ENCODE peak calls at places on chromosomes 16 and 17, in seven cellular contexts. X, L, G, R, V, T and J are unnamed samples.

GRCh38 chr16:54171855-54172537 is 114.6 kb downstream of the IRX3 start:
- DNase-seq in T (no peak), R (peak; percentile 50), L (no peak), X (peak; percentile 19), G (peak; percentile 45), V (peak; percentile 19), J (no peak)

GRCh38 chr17:46851029-46851741 is at the start of gene WNT9B:
- DNase-seq in T (peak; percentile 90), L (no peak), R (peak; percentile 90), X (peak; percentile 56), V (no peak), G (peak; percentile 85), J (no peak)

GRCh38 chr17:45873728-45874127 is 20.6 kb upstream of the MAPT start:
- DNase-seq in R (no peak), L (no peak), G (no peak), X (no peak), T (peak; percentile 63), V (peak; percentile 34), J (no peak)

GRCh38 chr16:82584553-82585152 is 42.1 kb upstream of the CDH13 start:
- DNase-seq in T (no peak), X (peak; percentile 30), L (no peak), R (no peak), G (no peak), V (no peak), J (no peak)

GRCh38 chr16:21611546-21612384 is 12.4 kb downstream of the METTL9 start:
- DNase-seq in L (no peak), G (no peak), V (peak; percentile 23), X (no peak), T (no peak), R (no peak), J (no peak)

GRCh38 chr17:48603959-48604769 is 622 bp downstream of the HOXB6 start:
- DNase-seq in V (peak; percentile 79), T (no peak), L (peak; percentile 69), R (peak; percentile 40), X (peak; percentile 73), G (peak; percentile 69), J (no peak)

GRCh38 chr16:81469710-81470481 is 25.3 kb downstream of the CMIP start:
- DNase-seq in R (no peak), V (no peak), T (no peak), G (no peak), L (no peak), X (no peak), J (peak; percentile 87)

GRCh38 chr17:21511368-21512195 is 135.4 kb downstream of the KCNJ12 start:
- DNase-seq in R (peak; percentile 92), G (peak; percentile 95), T (peak; percentile 89), L (peak; percentile 61), V (peak; percentile 81), X (peak; percentile 91), J (peak; percentile 50)

GRCh38 chr17:40900819-40901356 is 15.8 kb upstream of the KRT20 start:
- DNase-seq in X (no peak), R (no peak), G (no peak), T (no peak), V (no peak), L (no peak), J (no peak)

GRCh38 chr17:64130559-64131001 is 636 bp upstream of the ERN1 start:
- DNase-seq in T (no peak), R (no peak), L (no peak), G (no peak), V (peak; percentile 49), X (peak; percentile 66), J (peak; percentile 31)

GRCh38 chr16:69179255-69180010 is 7.5 kb upstream of the SNTB2 start:
- DNase-seq in V (peak; percentile 88), L (no peak), T (peak; percentile 54), X (peak; percentile 89), R (peak; percentile 32), G (no peak), J (no peak)

GRCh38 chr17:3976675-3977171 is 12.5 kb upstream of the ATP2A3 start:
- DNase-seq in G (no peak), X (peak; percentile 33), L (no peak), T (peak; percentile 26), R (no peak), V (no peak), J (no peak)

GRCh38 chr17:66527335-66527734 is 224.9 kb downstream of the PRKCA start:
- DNase-seq in X (no peak), V (no peak), L (no peak), G (no peak), R (no peak), T (no peak), J (no peak)

GRCh38 chr16:46629331-46629843 is 8.2 kb upstream of the SHCBP1 start:
- DNase-seq in X (peak; percentile 82), R (peak; percentile 24), V (peak; percentile 74), G (peak; percentile 79), L (peak; percentile 59), T (peak; percentile 56), J (no peak)

GRCh38 chr17:29349409-29349808 is 40.8 kb upstream of the TAOK1 start:
- DNase-seq in G (no peak), L (no peak), V (no peak), R (no peak), T (no peak), X (no peak), J (no peak)

GRCh38 chr16:49023095-49023494 is 258.5 kb downstream of the CBLN1 start:
- DNase-seq in R (no peak), L (peak; percentile 36), X (peak; percentile 9), T (no peak), V (peak; percentile 74), G (no peak), J (no peak)

GRCh38 chr16:3004781-3005284 is 7.9 kb upstream of the CLDN9 start:
- DNase-seq in T (peak; percentile 58), X (no peak), L (no peak), V (peak; percentile 38), R (peak; percentile 59), G (peak; percentile 83), J (no peak)

GRCh38 chr16:2096853-2097620 is 38.7 kb downstream of the PKD1 start:
- DNase-seq in G (no peak), T (peak; percentile 40), V (no peak), L (no peak), R (no peak), X (no peak), J (no peak)

GRCh38 chr17:60390881-60391418 is 983 bp downstream of the USP32 start:
- DNase-seq in T (peak; percentile 77), R (peak; percentile 49), V (peak; percentile 47), G (no peak), L (no peak), X (peak; percentile 68), J (peak; percentile 35)

GRCh38 chr16:63289834-63290460 is 1253.7 kb upstream of the CDH8 start:
- DNase-seq in L (no peak), T (peak; percentile 48), V (peak; percentile 31), G (peak; percentile 80), X (peak; percentile 38), R (peak; percentile 74), J (peak; percentile 39)

GRCh38 chr17:71234349-71234748 is 886.5 kb upstream of the SOX9 start:
- DNase-seq in L (no peak), X (no peak), T (no peak), R (no peak), V (no peak), G (no peak), J (no peak)

GRCh38 chr16:83247767-83248372 is 559.9 kb upstream of the HSBP1 start:
- DNase-seq in X (no peak), G (no peak), V (no peak), L (no peak), T (no peak), R (no peak), J (no peak)

DNA sequence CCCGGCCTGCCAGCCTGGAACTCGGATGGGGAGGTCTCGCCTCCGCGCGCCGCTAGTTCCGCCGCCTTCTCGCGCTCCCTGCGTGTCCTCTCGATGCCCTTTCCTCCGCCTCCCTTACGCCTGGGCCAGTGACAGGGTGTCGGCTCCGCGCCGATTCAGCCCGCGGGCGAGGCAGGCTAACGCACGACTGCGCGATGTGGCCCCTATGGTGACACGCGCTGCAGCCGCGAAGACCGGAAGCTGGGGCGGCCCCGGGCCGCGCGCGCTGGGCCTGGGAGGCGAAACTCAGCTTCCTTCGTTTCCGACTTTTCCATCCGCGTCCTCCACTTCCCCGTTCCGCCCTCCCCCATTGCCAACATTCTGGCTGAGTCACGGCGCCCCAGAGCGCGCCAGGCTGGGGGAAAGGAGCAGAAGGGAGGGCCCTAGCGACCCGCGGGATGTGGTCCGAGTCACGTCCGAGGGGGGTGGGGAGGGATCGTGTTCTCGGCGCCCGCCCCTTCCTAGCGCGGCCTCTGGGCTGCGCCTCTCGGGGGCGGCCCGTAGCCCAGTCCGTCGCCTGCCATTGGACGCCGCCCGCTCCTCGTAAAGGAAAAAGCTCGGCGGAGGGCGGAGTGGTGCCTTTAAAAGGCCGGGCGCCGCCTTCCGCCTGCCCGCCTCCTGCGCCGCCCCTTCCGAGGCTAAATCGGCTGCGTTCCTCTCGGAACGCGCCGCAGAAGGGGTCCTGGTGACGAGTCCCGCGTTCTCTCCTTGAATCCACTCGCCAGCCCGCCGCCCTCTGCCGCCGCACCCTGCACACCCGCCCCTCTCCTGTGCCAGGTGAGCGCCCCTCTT is at the start of gene ALDOA:
- DNase-seq in X (peak; percentile 100), R (peak; percentile 99), L (peak; percentile 93), T (peak; percentile 96), G (peak; percentile 98), V (peak; percentile 95), J (peak; percentile 98)
- H3K79me2 ChIP-seq in X (peaks cover 69% of the 10 kb centered on the region), R (peaks cover 47% of the 10 kb centered on the region), L (peaks cover 56% of the 10 kb centered on the region), T (peaks cover 67% of the 10 kb centered on the region), G (peaks cover 36% of the 10 kb centered on the region), V (peaks cover 66% of the 10 kb centered on the region), J (peaks cover 44% of the 10 kb centered on the region)

DNA sequence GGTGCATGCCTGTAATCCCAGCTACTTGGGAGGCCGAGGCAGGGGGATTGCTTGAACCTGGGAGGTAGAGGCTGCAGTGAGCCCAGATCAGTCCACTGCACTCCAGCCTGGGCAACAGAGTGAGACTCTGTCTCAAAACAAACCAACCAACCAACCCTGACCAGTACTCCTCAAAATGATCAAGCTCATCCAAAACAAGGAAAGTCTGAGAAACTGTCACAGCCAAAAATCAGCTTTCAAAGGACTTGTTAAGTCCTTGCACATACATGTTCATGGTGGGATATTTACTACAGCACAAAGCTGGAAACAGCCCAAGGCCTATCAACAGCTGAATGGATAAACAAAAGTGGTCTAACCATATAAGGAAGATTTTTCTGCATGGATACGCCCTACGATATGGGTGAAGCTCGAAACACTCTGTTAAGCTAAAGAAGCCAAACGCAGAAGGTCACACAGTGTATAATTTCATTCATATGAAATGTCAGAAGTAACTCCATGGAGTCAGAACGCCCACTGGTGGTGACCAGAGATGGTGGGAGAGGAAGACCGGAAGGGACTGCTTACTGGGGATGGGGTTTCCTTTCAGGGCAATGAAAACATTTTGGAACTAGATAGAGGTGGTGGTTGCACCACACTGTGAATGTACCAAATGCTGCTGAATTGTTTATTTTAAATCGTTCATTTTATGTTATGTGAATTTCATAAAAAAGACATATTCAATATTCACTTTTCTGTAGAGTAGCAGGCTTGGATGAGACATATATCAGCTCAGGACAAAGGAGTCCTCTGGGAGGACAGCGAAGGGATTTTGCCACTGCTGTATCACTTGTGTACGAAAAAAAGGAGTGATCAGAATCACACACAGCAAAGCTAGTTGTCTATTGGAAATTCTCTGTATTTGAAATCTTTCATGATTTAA is 17.7 kb downstream of the CCL17 start:
- DNase-seq in V (peak; percentile 69), R (peak; percentile 75), G (peak; percentile 71), T (peak; percentile 72), X (peak; percentile 65), L (no peak), J (peak; percentile 23)
- TF ChIP-seq EZH2phosphoT487 in V (no peak), R (no peak), G (no peak), T (no peak), X (no peak), L (no peak), J (no peak)

GRCh38 chr17:42525221-42525620 is 10.8 kb upstream of the NAGLU start:
- DNase-seq in G (no peak), V (no peak), R (no peak), T (no peak), X (peak; percentile 74), L (no peak), J (no peak)
- H3K4me1 ChIP-seq in G (peaks cover 6% of the 10 kb centered on the region), V (peaks cover 12% of the 10 kb centered on the region), R (peaks cover 26% of the 10 kb centered on the region), T (peaks cover 15% of the 10 kb centered on the region), X (peaks cover 62% of the 10 kb centered on the region), L (peaks cover 69% of the 10 kb centered on the region), J (peaks cover 7% of the 10 kb centered on the region)

GRCh38 chr17:78829477-78829876 is 11.1 kb downstream of the USP36 start:
- DNase-seq in X (no peak), V (no peak), L (no peak), G (no peak), T (no peak), R (no peak), J (no peak)
- H3K79me2 ChIP-seq in X (peaks cover 97% of the 10 kb centered on the region), V (peaks cover 42% of the 10 kb centered on the region), L (peaks cover 97% of the 10 kb centered on the region), G (peaks cover 62% of the 10 kb centered on the region), T (peaks cover 81% of the 10 kb centered on the region), R (peaks cover 38% of the 10 kb centered on the region), J (peaks cover 8% of the 10 kb centered on the region)